ENCODE peak calls at places on chromosome 18, in ten cellular contexts. J, S, Z, M, G, N, L, H, K and A are unnamed samples.

GRCh38 chr18:22348521-22349316 is 69.0 kb downstream of the CTAGE1 start:
- DNase-seq in L (no peak), K (peak), J (no peak), Z (no peak), G (no peak), H (peak), S (peak), N (peak), M (peak), A (no peak)

GRCh38 chr18:13621886-13622619 is 104.3 kb downstream of the FAM210A start:
- DNase-seq in H (no peak), S (no peak), M (no peak), J (no peak), K (no peak), N (no peak), L (no peak), Z (no peak), G (no peak), A (no peak)

GRCh38 chr18:449374-449773 is 51.1 kb downstream of the COLEC12 start:
- DNase-seq in M (peak), H (no peak), N (no peak), Z (no peak), G (no peak), J (no peak), S (no peak), K (peak), L (no peak), A (no peak)

GRCh38 chr18:5107990-5108389 is 89.1 kb downstream of the AKAIN1 start:
- DNase-seq in H (no peak), J (no peak), L (no peak), G (peak), M (no peak), K (no peak), N (no peak), S (no peak), Z (no peak), A (no peak)

GRCh38 chr18:48836231-48836805 is 114.4 kb downstream of the SMAD7 start:
- DNase-seq in K (no peak), L (no peak), Z (no peak), N (no peak), S (no peak), M (no peak), G (no peak), J (no peak), H (no peak), A (no peak)

GRCh38 chr18:8801263-8801901 is 96.0 kb downstream of the MTCL1 start:
- DNase-seq in H (peak), S (peak), J (no peak), Z (peak), L (no peak), G (no peak), N (no peak), K (no peak), M (no peak), A (peak)

GRCh38 chr18:68469049-68469625 is 245.8 kb downstream of the TMX3 start:
- DNase-seq in K (no peak), S (no peak), H (no peak), Z (no peak), L (no peak), J (no peak), N (no peak), M (no peak), G (no peak), A (no peak)

GRCh38 chr18:35688757-35689156 is 107.2 kb downstream of the GALNT1 start:
- DNase-seq in G (no peak), S (no peak), K (no peak), L (peak), J (no peak), M (no peak), N (no peak), H (no peak), Z (no peak), A (no peak)

GRCh38 chr18:25493401-25493800 is 141.4 kb upstream of the ZNF521 start:
- DNase-seq in S (no peak), Z (no peak), J (no peak), N (no peak), K (no peak), H (no peak), M (no peak), G (no peak), L (no peak), A (no peak)

DNA sequence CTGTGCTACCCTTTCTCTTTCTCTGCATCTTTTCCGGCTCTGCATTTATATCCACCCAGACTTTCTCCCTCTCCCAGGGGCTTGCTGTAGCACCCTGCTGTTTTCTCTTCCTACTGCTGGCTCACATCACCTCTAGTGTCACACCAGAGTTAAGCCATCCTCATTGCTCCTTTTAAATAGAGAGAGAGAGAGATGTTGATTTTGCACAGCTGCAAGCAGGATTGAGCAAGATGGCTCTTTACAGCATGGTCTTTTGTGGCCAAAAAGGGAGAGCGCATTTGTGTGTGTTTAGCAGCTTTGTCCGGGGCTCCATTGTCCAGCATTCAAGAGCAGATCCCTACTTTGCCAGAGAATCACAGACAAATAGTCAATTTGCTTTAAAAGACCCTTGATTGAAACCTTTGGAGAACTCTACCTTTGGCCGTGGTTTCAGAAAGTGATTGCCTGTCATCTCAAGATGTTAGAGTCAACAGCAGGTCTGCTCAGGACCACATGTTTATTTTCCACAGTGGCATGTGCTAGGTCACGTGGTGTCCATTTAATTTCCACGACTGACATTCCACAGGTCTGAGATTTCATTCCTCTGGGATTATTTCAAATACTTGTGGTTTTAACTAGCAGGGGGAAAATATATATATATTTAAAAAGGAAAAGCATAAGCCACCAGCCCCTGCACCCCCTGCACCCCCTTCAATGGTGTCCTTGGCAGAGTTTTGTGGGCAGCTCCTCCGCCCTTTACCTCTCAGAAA is 360.0 kb upstream of the SLC14A2 start:
- DNase-seq in G (no peak), S (peak), H (peak), K (no peak), Z (peak), M (no peak), J (peak), N (no peak), L (no peak), A (peak)
- TF ChIP-seq CTCF in G (no peak), S (peak), H (no peak), K (no peak), Z (peak), M (no peak), J (peak), N (no peak), L (no peak), A (peak)

GRCh38 chr18:11760498-11761158 is 71.6 kb downstream of the GNAL start:
- DNase-seq in N (no peak), J (no peak), Z (no peak), M (no peak), S (no peak), H (no peak), L (no peak), G (no peak), K (no peak), A (no peak)

GRCh38 chr18:11762429-11762828 is 73.4 kb downstream of the GNAL start:
- DNase-seq in M (no peak), J (no peak), H (no peak), K (no peak), S (no peak), N (no peak), G (no peak), Z (no peak), L (no peak), A (no peak)

GRCh38 chr18:11757084-11757590 is 68.1 kb downstream of the GNAL start:
- DNase-seq in K (no peak), L (no peak), H (no peak), M (no peak), J (no peak), N (no peak), G (no peak), S (no peak), Z (no peak), A (no peak)

GRCh38 chr18:11759456-11759855 is 70.4 kb downstream of the GNAL start:
- DNase-seq in M (no peak), S (no peak), H (no peak), N (no peak), Z (no peak), K (no peak), J (no peak), G (no peak), L (no peak), A (no peak)

GRCh38 chr18:11761553-11761952 is 72.5 kb downstream of the GNAL start:
- DNase-seq in G (no peak), M (no peak), S (no peak), K (no peak), N (no peak), H (no peak), Z (no peak), J (no peak), L (no peak), A (no peak)
- TF ChIP-seq CTCF in G (peak), M (no peak), S (no peak), K (peak), N (peak), H (no peak), Z (no peak), J (no peak), L (peak), A (no peak)

GRCh38 chr18:2655153-2655953 is at the start of gene SMCHD1:
- DNase-seq in S (no peak), N (peak), L (peak), G (peak), J (no peak), Z (no peak), K (peak), M (peak), H (peak), A (no peak)
- TF ChIP-seq CTCF in S (no peak), N (no peak), L (no peak), G (no peak), J (no peak), Z (no peak), K (no peak), M (no peak), H (no peak), A (no peak)

GRCh38 chr18:76435321-76435989 is 59.6 kb downstream of the ZNF516 start:
- DNase-seq in L (no peak), G (no peak), K (no peak), H (no peak), Z (no peak), S (no peak), M (no peak), N (no peak), J (no peak), A (no peak)
- TF ChIP-seq CTCF in L (no peak), G (no peak), K (no peak), H (no peak), Z (no peak), S (no peak), M (no peak), N (no peak), J (peak), A (no peak)

DNA sequence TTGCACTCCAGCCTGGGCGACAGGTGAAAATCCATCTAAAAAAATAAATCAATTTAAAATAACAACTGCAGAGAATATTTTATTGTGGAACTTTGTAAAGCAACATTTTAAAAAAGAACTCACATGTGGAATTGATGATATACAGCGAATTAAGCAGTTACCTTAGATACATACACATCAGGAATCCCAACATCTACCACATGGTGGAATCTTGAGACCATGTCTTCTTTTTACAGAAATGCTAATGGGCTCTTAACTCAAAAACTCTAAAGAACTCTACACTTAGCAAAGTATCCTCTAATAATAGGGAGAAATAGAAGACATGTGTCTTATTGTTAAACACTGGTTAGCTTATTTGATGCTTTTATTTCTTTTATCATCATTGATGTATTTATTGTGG is 373.6 kb downstream of the CDH7 start:
- DNase-seq in N (no peak), S (no peak), J (no peak), Z (no peak), M (no peak), K (no peak), G (peak), H (no peak), L (no peak), A (no peak)
- TF ChIP-seq CTCF in N (peak), S (no peak), J (no peak), Z (no peak), M (no peak), K (no peak), G (no peak), H (no peak), L (no peak), A (no peak)

GRCh38 chr18:74965682-74966081 is 243.3 kb downstream of the PTGR3 start:
- DNase-seq in H (no peak), M (no peak), Z (no peak), G (no peak), J (no peak), S (no peak), K (no peak), L (no peak), N (no peak), A (no peak)

DNA sequence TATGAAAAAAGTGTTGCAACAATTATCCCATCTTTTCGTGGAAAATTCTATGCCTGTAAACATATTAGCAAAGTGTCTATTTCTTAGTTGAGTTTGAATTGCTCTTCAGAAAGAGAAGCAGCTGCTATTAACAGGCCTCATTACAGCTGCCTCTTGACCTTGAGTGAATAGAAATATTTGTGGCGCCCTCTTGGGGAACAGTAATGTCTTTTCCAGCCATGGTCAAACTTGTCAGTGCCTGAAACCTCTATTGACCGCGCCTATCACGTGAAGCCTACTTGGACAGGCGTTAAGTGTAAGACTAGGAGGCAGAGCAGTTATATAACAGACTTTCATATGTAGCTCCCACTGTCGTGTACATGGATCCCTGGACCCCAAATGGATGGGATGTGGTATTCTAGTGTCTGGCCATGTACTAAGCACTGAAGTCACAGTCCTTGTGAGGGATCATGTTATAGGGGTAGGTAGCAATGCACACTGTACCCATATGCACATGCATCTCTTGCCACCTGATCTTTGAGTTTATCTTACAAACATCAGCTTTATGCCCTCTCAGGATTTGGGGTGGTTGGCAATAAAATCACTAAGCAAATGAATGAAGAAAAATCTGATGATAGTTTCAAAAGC is 245.0 kb downstream of the PTGR3 start:
- DNase-seq in K (no peak), S (no peak), Z (no peak), N (no peak), M (peak), J (no peak), L (no peak), G (peak), H (peak), A (no peak)
- TF ChIP-seq CTCF in K (no peak), S (peak), Z (peak), N (peak), M (peak), J (peak), L (peak), G (peak), H (no peak), A (peak)

DNA sequence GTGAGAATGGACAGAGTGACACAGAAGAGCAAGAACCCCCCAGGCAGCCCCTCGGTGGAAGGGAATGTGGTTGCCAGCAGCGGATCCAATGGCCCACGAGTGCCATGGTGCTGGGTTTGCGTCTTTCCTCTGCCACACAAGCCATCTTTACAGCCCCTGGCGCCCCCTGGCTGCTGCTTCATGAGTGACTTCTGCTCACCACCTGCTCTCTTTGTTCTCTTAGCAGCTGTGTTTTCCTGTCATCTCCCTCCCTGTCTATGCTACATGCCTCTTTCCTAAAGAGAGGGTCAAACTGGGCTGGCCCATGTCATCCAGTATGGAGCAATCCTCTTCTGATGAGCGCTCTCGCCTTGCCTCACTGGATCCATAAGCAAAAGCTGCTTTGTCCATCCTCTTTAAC is 300.0 kb upstream of the SMIM21 start:
- DNase-seq in N (peak), M (no peak), L (no peak), H (peak), K (peak), J (no peak), Z (no peak), S (no peak), G (peak), A (peak)
- TF ChIP-seq CTCF in N (peak), M (no peak), L (peak), H (peak), K (peak), J (peak), Z (peak), S (peak), G (peak), A (peak)